ENCODE peak calls at places on chromosomes 7 and 10, in six cellular contexts. One of them, this sample, is unnamed.

GRCh38 chr10:50946991-50947781 is 61.8 kb upstream of the A1CF start:
- DNase-seq in GOT3: no peak
- DNase-seq in MCF 10A: no peak
- DNase-seq in GM23338: no peak
- DNase-seq in neuronal stem cell: no peak
- DNase-seq in posterior cingulate gyrus: no peak
- DNase-seq in this sample: no peak

GRCh38 chr7:6106140-6106904 is 75.1 kb downstream of the ANKRD61 start:
- DNase-seq in GOT3: no peak
- DNase-seq in MCF 10A: peak
- DNase-seq in GM23338: peak
- DNase-seq in neuronal stem cell: no peak
- DNase-seq in posterior cingulate gyrus: no peak
- DNase-seq in this sample: peak

GRCh38 chr10:108970016-108970415 is 953.3 kb downstream of the XPNPEP1 start:
- DNase-seq in GOT3: no peak
- DNase-seq in MCF 10A: peak
- DNase-seq in GM23338: peak
- DNase-seq in neuronal stem cell: peak
- DNase-seq in posterior cingulate gyrus: no peak
- DNase-seq in this sample: peak

GRCh38 chr7:2523461-2523905 is 3.9 kb downstream of the LFNG start:
- DNase-seq in GOT3: no peak
- DNase-seq in MCF 10A: peak
- DNase-seq in GM23338: peak
- DNase-seq in neuronal stem cell: no peak
- DNase-seq in posterior cingulate gyrus: no peak
- DNase-seq in this sample: no peak

GRCh38 chr7:13800694-13801448 is 188.6 kb downstream of the ETV1 start:
- DNase-seq in GOT3: no peak
- DNase-seq in MCF 10A: peak
- DNase-seq in GM23338: peak
- DNase-seq in neuronal stem cell: no peak
- DNase-seq in posterior cingulate gyrus: no peak
- DNase-seq in this sample: no peak

GRCh38 chr7:156167987-156168386 is 355.7 kb upstream of the SHH start:
- DNase-seq in GOT3: no peak
- DNase-seq in MCF 10A: no peak
- DNase-seq in GM23338: no peak
- DNase-seq in neuronal stem cell: no peak
- DNase-seq in posterior cingulate gyrus: no peak
- DNase-seq in this sample: no peak

GRCh38 chr7:45978010-45978681 is 57.1 kb upstream of the IGFBP3 start:
- DNase-seq in GOT3: peak
- DNase-seq in MCF 10A: peak
- DNase-seq in GM23338: peak
- DNase-seq in neuronal stem cell: peak
- DNase-seq in posterior cingulate gyrus: no peak
- DNase-seq in this sample: no peak

GRCh38 chr7:43585521-43585920 is 2.6 kb downstream of the STK17A start:
- DNase-seq in GOT3: no peak
- DNase-seq in MCF 10A: peak
- DNase-seq in GM23338: no peak
- DNase-seq in neuronal stem cell: no peak
- DNase-seq in posterior cingulate gyrus: no peak
- DNase-seq in this sample: peak

GRCh38 chr10:97553575-97554100 is 18.9 kb upstream of the ANKRD2 start:
- DNase-seq in GOT3: no peak
- DNase-seq in MCF 10A: peak
- DNase-seq in GM23338: peak
- DNase-seq in neuronal stem cell: peak
- DNase-seq in posterior cingulate gyrus: peak
- DNase-seq in this sample: peak

GRCh38 chr7:150378115-150378852 is 846 bp upstream of the ZNF775 start:
- DNase-seq in GOT3: no peak
- DNase-seq in MCF 10A: peak
- DNase-seq in GM23338: peak
- DNase-seq in neuronal stem cell: peak
- DNase-seq in posterior cingulate gyrus: peak
- DNase-seq in this sample: peak

GRCh38 chr10:57919864-57920263 is 347.8 kb downstream of the IPMK start:
- DNase-seq in GOT3: no peak
- DNase-seq in MCF 10A: no peak
- DNase-seq in GM23338: no peak
- DNase-seq in neuronal stem cell: no peak
- DNase-seq in posterior cingulate gyrus: no peak
- DNase-seq in this sample: no peak

GRCh38 chr7:80307251-80307856 is 172.7 kb downstream of the GNAI1 start:
- DNase-seq in GOT3: no peak
- DNase-seq in MCF 10A: peak
- DNase-seq in GM23338: no peak
- DNase-seq in neuronal stem cell: no peak
- DNase-seq in posterior cingulate gyrus: no peak
- DNase-seq in this sample: no peak

GRCh38 chr10:102727037-102727818 is 12.8 kb downstream of the SFXN2 start:
- DNase-seq in GOT3: no peak
- DNase-seq in MCF 10A: no peak
- DNase-seq in GM23338: no peak
- DNase-seq in neuronal stem cell: no peak
- DNase-seq in posterior cingulate gyrus: no peak
- DNase-seq in this sample: no peak

GRCh38 chr10:45427305-45427955 is 53.4 kb downstream of the ALOX5 start:
- DNase-seq in GOT3: no peak
- DNase-seq in MCF 10A: no peak
- DNase-seq in GM23338: no peak
- DNase-seq in neuronal stem cell: no peak
- DNase-seq in posterior cingulate gyrus: no peak
- DNase-seq in this sample: no peak

GRCh38 chr7:45683556-45684148 is 109.5 kb downstream of the ADCY1 start:
- DNase-seq in GOT3: no peak
- DNase-seq in MCF 10A: no peak
- DNase-seq in GM23338: no peak
- DNase-seq in neuronal stem cell: no peak
- DNase-seq in posterior cingulate gyrus: no peak
- DNase-seq in this sample: no peak

GRCh38 chr7:4607321-4607729 is 74.8 kb upstream of the FOXK1 start:
- DNase-seq in GOT3: no peak
- DNase-seq in MCF 10A: no peak
- DNase-seq in GM23338: no peak
- DNase-seq in neuronal stem cell: no peak
- DNase-seq in posterior cingulate gyrus: peak
- DNase-seq in this sample: no peak

GRCh38 chr7:75887669-75888369 is 9.0 kb downstream of the RHBDD2 start:
- DNase-seq in GOT3: no peak
- DNase-seq in MCF 10A: no peak
- DNase-seq in GM23338: no peak
- DNase-seq in neuronal stem cell: no peak
- DNase-seq in posterior cingulate gyrus: no peak
- DNase-seq in this sample: no peak

GRCh38 chr7:90952649-90952991 is 311.6 kb upstream of the FZD1 start:
- DNase-seq in GOT3: no peak
- DNase-seq in MCF 10A: no peak
- DNase-seq in GM23338: peak
- DNase-seq in neuronal stem cell: peak
- DNase-seq in posterior cingulate gyrus: no peak
- DNase-seq in this sample: no peak

GRCh38 chr10:48330269-48330668 is 23.8 kb downstream of the MAPK8 start:
- DNase-seq in GOT3: no peak
- DNase-seq in MCF 10A: no peak
- DNase-seq in GM23338: no peak
- DNase-seq in neuronal stem cell: no peak
- DNase-seq in posterior cingulate gyrus: no peak
- DNase-seq in this sample: no peak

GRCh38 chr7:30740417-30741181 is 11.3 kb upstream of the INMT start:
- DNase-seq in GOT3: peak
- DNase-seq in MCF 10A: peak
- DNase-seq in GM23338: peak
- DNase-seq in neuronal stem cell: peak
- DNase-seq in posterior cingulate gyrus: peak
- DNase-seq in this sample: peak

GRCh38 chr10:18681971-18682403 is 22.8 kb downstream of the ARL5B start:
- DNase-seq in GOT3: no peak
- DNase-seq in MCF 10A: peak
- DNase-seq in GM23338: no peak
- DNase-seq in neuronal stem cell: no peak
- DNase-seq in posterior cingulate gyrus: no peak
- DNase-seq in this sample: no peak

GRCh38 chr10:122421054-122421625 is 33.3 kb upstream of the ARMS2 start:
- DNase-seq in GOT3: no peak
- DNase-seq in MCF 10A: peak
- DNase-seq in GM23338: no peak
- DNase-seq in neuronal stem cell: no peak
- DNase-seq in posterior cingulate gyrus: no peak
- DNase-seq in this sample: no peak

GRCh38 chr10:63819753-63820347 is 298.6 kb downstream of the REEP3 start:
- DNase-seq in GOT3: no peak
- DNase-seq in MCF 10A: peak
- DNase-seq in GM23338: peak
- DNase-seq in neuronal stem cell: peak
- DNase-seq in posterior cingulate gyrus: peak
- DNase-seq in this sample: peak

GRCh38 chr7:131619336-131620305 is 63.2 kb upstream of the PODXL start:
- DNase-seq in GOT3: no peak
- DNase-seq in MCF 10A: no peak
- DNase-seq in GM23338: no peak
- DNase-seq in neuronal stem cell: no peak
- DNase-seq in posterior cingulate gyrus: no peak
- DNase-seq in this sample: no peak

GRCh38 chr7:137844690-137845425 is 1.9 kb downstream of the DGKI start:
- DNase-seq in GOT3: no peak
- DNase-seq in MCF 10A: no peak
- DNase-seq in GM23338: no peak
- DNase-seq in neuronal stem cell: no peak
- DNase-seq in posterior cingulate gyrus: peak
- DNase-seq in this sample: no peak

GRCh38 chr7:74365320-74366022 is 76.3 kb downstream of the CLIP2 start:
- DNase-seq in GOT3: no peak
- DNase-seq in MCF 10A: peak
- DNase-seq in GM23338: peak
- DNase-seq in neuronal stem cell: peak
- DNase-seq in posterior cingulate gyrus: peak
- DNase-seq in this sample: peak

GRCh38 chr10:81838950-81839349 is 36.0 kb upstream of the NRG3 start:
- DNase-seq in GOT3: no peak
- DNase-seq in MCF 10A: peak
- DNase-seq in GM23338: peak
- DNase-seq in neuronal stem cell: peak
- DNase-seq in posterior cingulate gyrus: no peak
- DNase-seq in this sample: peak

GRCh38 chr10:20573924-20574323 is 323.2 kb downstream of the NEBL start:
- DNase-seq in GOT3: no peak
- DNase-seq in MCF 10A: no peak
- DNase-seq in GM23338: no peak
- DNase-seq in neuronal stem cell: no peak
- DNase-seq in posterior cingulate gyrus: no peak
- DNase-seq in this sample: no peak

GRCh38 chr7:133112976-133113375 is 31.1 kb upstream of the CHCHD3 start:
- DNase-seq in GOT3: no peak
- DNase-seq in MCF 10A: no peak
- DNase-seq in GM23338: no peak
- DNase-seq in neuronal stem cell: no peak
- DNase-seq in posterior cingulate gyrus: no peak
- DNase-seq in this sample: no peak

This sample was measured in HuH-7.